ENCODE peak calls at places on chromosomes 3 and 15, in five cellular contexts. Z is fibroblast of pulmonary artery, I is endothelial cell, P is bronchial epithelial cell, M is stomach. U is an unnamed sample.

GRCh38 chr3:142087676-142088075 is 61.7 kb downstream of the TFDP2 start:
- DNase-seq in M (no peak), Z (peak), I (no peak), P (peak), U (no peak)

GRCh38 chr3:10976770-10977169 is 15.8 kb upstream of the SLC6A1 start:
- DNase-seq in Z (no peak), M (no peak), I (no peak), P (no peak), U (no peak)

GRCh38 chr3:194269610-194270145 is 81.5 kb downstream of the CPN2 start:
- DNase-seq in Z (peak), I (no peak), P (no peak), M (peak), U (no peak)

GRCh38 chr15:38002883-38003477 is 68.5 kb downstream of the TMCO5A start:
- DNase-seq in M (peak), Z (peak), P (peak), I (peak), U (peak)

GRCh38 chr3:194003128-194004057 is 132.6 kb upstream of the HES1 start:
- DNase-seq in I (peak), M (peak), P (peak), Z (peak), U (peak)

GRCh38 chr3:142106536-142106935 is 42.8 kb downstream of the TFDP2 start:
- DNase-seq in I (no peak), Z (no peak), M (no peak), P (no peak), U (no peak)

GRCh38 chr3:16248556-16248955 is 16.2 kb downstream of the DPH3 start:
- DNase-seq in P (no peak), Z (no peak), M (no peak), I (no peak), U (no peak)

GRCh38 chr3:150972379-150972985 is at the start of gene CLRN1:
- DNase-seq in P (no peak), Z (peak), M (no peak), I (no peak), U (no peak)

GRCh38 chr15:62453356-62453755 is 288.3 kb upstream of the C2CD4B start:
- DNase-seq in M (no peak), I (no peak), P (peak), Z (no peak), U (no peak)

GRCh38 chr3:103181175-103181574 is 746.4 kb downstream of the ZPLD1 start:
- DNase-seq in M (no peak), P (peak), Z (no peak), I (no peak), U (no peak)

GRCh38 chr15:90449206-90449735 is 61.2 kb downstream of the IQGAP1 start:
- DNase-seq in Z (no peak), I (no peak), P (no peak), M (no peak), U (no peak)

GRCh38 chr3:53599780-53600179 is 105.4 kb downstream of the CACNA1D start:
- DNase-seq in I (no peak), P (no peak), Z (no peak), M (no peak), U (no peak)

GRCh38 chr3:146503459-146504202 is 34.3 kb upstream of the PLSCR2 start:
- DNase-seq in I (no peak), Z (peak), P (peak), M (no peak), U (peak)

GRCh38 chr3:21331321-21331720 is 419.7 kb downstream of the ZNF385D start:
- DNase-seq in P (no peak), Z (peak), I (no peak), M (no peak), U (no peak)

GRCh38 chr3:8966150-8966819 is 3.0 kb upstream of the RAD18 start:
- DNase-seq in Z (no peak), P (no peak), I (no peak), M (no peak), U (no peak)
- TF ChIP-seq CTCF in Z (no peak), P (no peak), I (no peak), M (no peak), U (no peak)

GRCh38 chr15:65062726-65063125 is 5.1 kb downstream of the RASL12 start:
- DNase-seq in Z (no peak), I (no peak), M (no peak), P (no peak), U (no peak)
- TF ChIP-seq CTCF in Z (no peak), I (no peak), M (no peak), P (no peak), U (no peak)

GRCh38 chr3:168053115-168053514 is 42.6 kb downstream of the GOLIM4 start:
- DNase-seq in Z (peak), P (no peak), I (no peak), M (no peak), U (no peak)
- TF ChIP-seq CTCF in Z (peak), P (no peak), I (no peak), M (no peak), U (peak)

GRCh38 chr3:171464462-171464861 is 4.3 kb upstream of the TNIK start:
- DNase-seq in M (no peak), I (no peak), Z (no peak), P (no peak), U (no peak)
- TF ChIP-seq CTCF in M (no peak), I (no peak), Z (no peak), P (no peak), U (no peak)

GRCh38 chr3:37925157-37925556 is 63.5 kb downstream of the CTDSPL start:
- DNase-seq in I (no peak), M (no peak), Z (no peak), P (no peak), U (no peak)

GRCh38 chr3:37921025-37921424 is 59.3 kb downstream of the CTDSPL start:
- DNase-seq in P (no peak), M (no peak), Z (no peak), I (no peak), U (no peak)

GRCh38 chr3:37923576-37923926 is 61.9 kb downstream of the CTDSPL start:
- DNase-seq in M (no peak), I (no peak), Z (no peak), P (no peak), U (no peak)

GRCh38 chr3:37924453-37924852 is 62.8 kb downstream of the CTDSPL start:
- DNase-seq in P (no peak), I (no peak), Z (no peak), M (no peak), U (no peak)

DNA sequence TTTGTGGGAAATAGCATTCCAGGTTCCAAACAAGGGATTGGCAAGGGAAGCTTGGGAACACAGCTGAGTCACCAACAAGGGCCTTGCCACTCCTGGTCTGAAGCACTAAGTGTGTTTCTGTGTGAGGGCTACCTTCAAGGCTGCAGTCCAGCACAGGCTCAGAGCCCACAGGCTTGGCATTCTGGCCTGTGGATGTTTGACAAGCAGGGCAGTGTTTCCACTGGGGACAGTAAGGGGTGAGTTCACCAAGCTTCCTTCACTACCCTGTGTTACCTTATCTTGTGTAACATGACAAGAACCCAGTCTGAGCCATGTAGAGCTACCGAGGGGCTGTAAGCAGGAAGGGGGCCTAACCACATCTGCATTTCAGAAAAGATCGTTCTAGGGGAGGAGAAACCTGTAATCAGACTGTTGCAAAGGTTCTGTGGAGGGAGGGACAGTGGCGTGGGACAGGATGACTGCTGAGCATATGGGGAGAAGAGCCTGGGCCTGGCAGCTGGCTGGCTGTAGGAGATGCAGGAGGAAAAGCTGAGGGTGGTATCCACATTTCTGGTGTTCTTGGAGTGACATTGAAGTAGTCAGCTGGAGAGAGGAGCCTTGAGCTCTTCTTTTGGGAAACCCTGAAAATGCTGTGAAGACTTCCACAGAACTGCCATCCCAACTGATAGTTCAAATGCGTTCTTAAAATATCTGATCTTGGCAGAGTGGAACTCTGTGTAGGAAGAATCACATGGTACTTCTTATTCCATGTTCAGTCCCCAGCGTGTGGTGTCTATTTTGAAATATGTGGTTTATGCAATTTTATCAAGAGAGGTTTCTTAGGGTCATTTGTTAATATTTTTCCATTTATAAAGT is 61.3 kb downstream of the CTDSPL start:
- DNase-seq in P (peak), I (no peak), Z (peak), M (peak), U (no peak)
- TF ChIP-seq CTCF in P (no peak), I (no peak), Z (no peak), M (no peak), U (no peak)

GRCh38 chr15:36161781-36162212 is 417.6 kb upstream of the CDIN1 start:
- DNase-seq in I (no peak), P (peak), Z (peak), M (no peak), U (peak)
- TF ChIP-seq CTCF in I (no peak), P (no peak), Z (no peak), M (no peak), U (peak)

DNA sequence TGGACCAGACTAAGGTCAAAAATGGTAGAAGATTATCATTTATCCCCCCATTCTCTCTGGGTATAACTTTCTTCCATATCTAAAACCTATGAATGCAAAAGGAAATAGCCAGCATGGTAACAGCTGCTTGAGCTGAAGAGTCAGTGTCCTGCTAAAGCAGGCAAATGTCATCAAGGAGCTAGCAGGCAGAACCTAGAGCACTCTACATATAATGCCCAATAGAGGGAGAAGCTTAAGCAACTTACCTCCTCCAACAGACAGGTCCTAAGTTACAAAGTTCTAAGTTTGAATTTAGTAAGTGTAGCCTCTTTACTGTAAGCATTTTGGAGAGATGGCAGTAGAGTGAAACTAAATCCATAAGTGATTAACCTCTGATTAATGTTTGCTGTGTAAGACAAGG is 7.7 kb downstream of the RAF1 start:
- DNase-seq in P (no peak), I (no peak), Z (no peak), M (no peak), U (no peak)
- TF ChIP-seq CTCF in P (no peak), I (no peak), Z (no peak), M (no peak), U (no peak)

GRCh38 chr3:4977889-4978258 is 1.4 kb upstream of the BHLHE40 start:
- DNase-seq in P (peak), Z (no peak), I (no peak), M (no peak), U (no peak)

GRCh38 chr3:4976109-4976508 is 3.1 kb upstream of the BHLHE40 start:
- DNase-seq in P (peak), I (peak), Z (peak), M (peak), U (no peak)

GRCh38 chr3:4978259-4978965 is 825 bp upstream of the BHLHE40 start:
- DNase-seq in Z (peak), I (peak), P (peak), M (peak), U (peak)

GRCh38 chr3:4978966-4979400 is 254 bp upstream of the BHLHE40 start:
- DNase-seq in Z (peak), M (peak), P (peak), I (peak), U (peak)

DNA sequence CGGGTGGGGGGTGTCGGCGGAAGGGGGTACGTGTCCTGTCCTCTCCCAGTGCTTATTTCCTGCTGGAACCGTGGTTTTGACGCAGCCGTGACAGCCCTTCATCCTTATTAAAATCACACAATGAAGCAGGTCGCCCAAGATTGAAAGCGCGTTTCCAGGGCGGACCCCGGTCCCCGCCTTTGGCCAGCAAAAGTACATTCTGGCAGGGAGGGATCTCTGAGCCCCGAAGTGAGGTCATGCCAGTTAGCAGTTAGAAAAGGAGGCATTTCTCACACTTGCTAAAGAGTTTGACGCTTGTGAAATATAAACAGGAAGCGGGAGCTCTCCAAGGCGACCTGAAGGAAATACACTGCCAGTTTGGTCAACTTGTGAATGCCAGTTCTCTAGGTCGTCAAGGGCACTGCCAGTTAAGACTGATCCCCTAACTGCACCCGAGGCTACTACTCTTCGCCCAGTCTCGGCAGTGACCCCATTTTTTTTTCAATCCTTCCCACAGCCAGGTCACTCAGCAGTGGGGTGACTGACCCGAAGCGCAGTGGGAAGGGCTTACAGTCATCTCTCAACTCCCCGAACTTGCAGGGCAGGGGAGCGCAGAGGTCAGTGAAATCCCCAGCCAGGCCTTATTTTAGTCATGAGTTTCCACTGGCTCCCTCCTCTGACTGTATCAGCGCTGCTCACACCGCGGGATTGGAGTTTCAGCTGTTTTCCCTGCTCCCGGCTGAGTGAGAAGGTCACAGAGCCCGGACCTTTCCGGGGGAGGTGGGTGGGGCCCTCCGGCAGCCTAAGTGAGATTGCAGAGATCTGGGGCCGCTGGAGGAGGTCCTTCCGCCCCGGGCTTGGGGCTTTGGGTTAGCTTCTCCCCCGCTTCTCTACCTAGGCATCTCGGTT is 2.0 kb upstream of the BHLHE40 start:
- DNase-seq in P (peak), M (peak), I (peak), Z (peak), U (no peak)
- TF ChIP-seq CTCF in P (peak), M (no peak), I (no peak), Z (peak), U (peak)

DNA sequence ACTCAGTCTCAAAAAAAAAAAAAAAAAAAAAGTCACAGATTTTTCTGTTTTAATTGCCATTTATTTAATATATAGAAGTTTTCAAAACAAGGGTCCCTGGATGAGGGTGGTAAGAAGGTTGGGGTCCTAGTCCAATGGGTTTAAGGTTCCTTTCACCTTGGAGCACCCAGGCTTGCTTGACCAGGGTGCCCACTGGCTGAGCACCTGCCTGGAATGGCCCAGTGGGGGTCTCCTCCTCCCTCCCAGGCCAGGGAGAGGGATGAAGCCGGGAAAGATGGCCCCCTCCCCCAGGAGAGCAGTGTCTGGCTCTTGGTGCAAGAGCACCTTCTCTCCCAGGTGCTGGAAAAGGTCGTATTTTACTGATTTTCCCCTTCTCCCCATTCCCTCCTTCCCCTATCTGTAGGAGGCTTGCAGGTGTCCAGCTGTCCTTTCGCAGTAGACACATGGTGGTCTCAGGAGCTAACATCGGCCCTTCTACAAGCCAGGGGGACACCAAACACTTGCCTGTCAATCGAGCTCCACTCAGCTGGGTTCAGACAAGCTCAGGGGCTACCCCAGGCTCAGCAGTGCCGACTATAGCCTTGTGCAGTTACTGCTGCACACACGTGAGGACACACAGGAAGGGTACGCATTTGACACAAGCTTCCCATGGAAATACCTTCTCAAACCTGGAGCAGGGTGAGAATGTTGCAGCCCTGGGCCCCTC is 112.3 kb upstream of the KLF13 start:
- DNase-seq in Z (no peak), P (no peak), I (no peak), M (no peak), U (no peak)
- TF ChIP-seq CTCF in Z (no peak), P (peak), I (no peak), M (no peak), U (no peak)

GRCh38 chr3:58215317-58216025 is 4.7 kb upstream of the DNASE1L3 start:
- DNase-seq in Z (no peak), M (no peak), I (no peak), P (no peak), U (no peak)

GRCh38 chr3:58210761-58211477 is at the start of gene DNASE1L3:
- DNase-seq in M (no peak), P (no peak), I (no peak), Z (peak), U (no peak)

GRCh38 chr3:58217209-58217811 is 6.5 kb upstream of the DNASE1L3 start:
- DNase-seq in M (peak), P (peak), I (peak), Z (peak), U (no peak)

GRCh38 chr3:58216496-58217197 is 5.9 kb upstream of the DNASE1L3 start:
- DNase-seq in P (peak), Z (no peak), M (no peak), I (no peak), U (no peak)

GRCh38 chr3:58214484-58215316 is 3.9 kb upstream of the DNASE1L3 start:
- DNase-seq in P (peak), I (no peak), Z (peak), M (no peak), U (no peak)
- TF ChIP-seq CTCF in P (no peak), I (no peak), Z (no peak), M (no peak), U (no peak)

U was measured in AG09319.